ENCODE peak calls at places on chromosomes 3 and 15, in four cellular contexts. N is lower lobe of right lung, R is cardiac muscle cell, F is IMR-90. C is an unnamed sample.

GRCh38 chr3:120599211-120599610 is 3.1 kb downstream of the NDUFB4 start:
- DNase-seq in N (no peak), R (no peak), F (no peak), C (no peak)

GRCh38 chr3:37736632-37737031 is 125.0 kb upstream of the CTDSPL start:
- DNase-seq in N (no peak), R (no peak), F (no peak), C (no peak)

GRCh38 chr3:139944256-139944910 is 9.4 kb downstream of the CLSTN2 start:
- DNase-seq in N (no peak), R (no peak), F (no peak), C (peak; percentile 38)

GRCh38 chr3:190366145-190366544 is 21.8 kb upstream of the CLDN16 start:
- DNase-seq in N (no peak), R (no peak), F (no peak), C (no peak)

GRCh38 chr15:73683624-73684536 is at the start of gene CD276:
- DNase-seq in N (peak; percentile 90), R (peak; percentile 91), F (peak; percentile 64), C (peak; percentile 94)

GRCh38 chr3:141959531-141959920 is 83.1 kb downstream of the ATP1B3 start:
- DNase-seq in N (no peak), R (no peak), F (no peak), C (no peak)

GRCh38 chr3:118587037-118587741 is 447.5 kb downstream of the IGSF11 start:
- DNase-seq in N (no peak), R (peak; percentile 3), F (no peak), C (no peak)

GRCh38 chr3:138845771-138846173 is 11.0 kb upstream of the PIK3CB start:
- DNase-seq in N (no peak), R (no peak), F (no peak), C (no peak)

GRCh38 chr15:41546846-41547786 is 3.1 kb upstream of the RPAP1 start:
- DNase-seq in N (no peak), R (no peak), F (peak; percentile 59), C (no peak)

GRCh38 chr15:95405447-95405846 is 925.1 kb upstream of the NR2F2 start:
- DNase-seq in N (no peak), R (no peak), F (peak; percentile 62), C (no peak)

GRCh38 chr15:71543413-71543812 is 266.9 kb upstream of the NR2E3 start:
- DNase-seq in N (no peak), R (no peak), F (no peak), C (no peak)

GRCh38 chr3:62833538-62833937 is 41.7 kb downstream of the CADPS start:
- DNase-seq in N (no peak), R (peak; percentile 26), F (no peak), C (no peak)

GRCh38 chr3:29384640-29385039 is 103.8 kb downstream of the RBMS3 start:
- DNase-seq in N (no peak), R (peak; percentile 34), F (peak; percentile 65), C (no peak)

GRCh38 chr15:57322602-57323250 is 53.6 kb upstream of the CGNL1 start:
- DNase-seq in N (no peak), R (no peak), F (no peak), C (no peak)

GRCh38 chr3:142500211-142500610 is 52.4 kb upstream of the XRN1 start:
- DNase-seq in N (no peak), R (no peak), F (peak; percentile 16), C (no peak)

GRCh38 chr15:75174102-75174501 is 27.6 kb upstream of the C15orf39 start:
- DNase-seq in N (no peak), R (no peak), F (no peak), C (no peak)

GRCh38 chr3:30847589-30847988 is 46.9 kb downstream of the GADL1 start:
- DNase-seq in N (no peak), R (no peak), F (no peak), C (no peak)

GRCh38 chr3:111903067-111903511 is 44.0 kb downstream of the PHLDB2 start:
- DNase-seq in N (no peak), R (no peak), F (peak; percentile 84), C (no peak)

GRCh38 chr15:52730163-52730562 is 51.0 kb upstream of the ATOSA start:
- DNase-seq in N (no peak), R (no peak), F (peak; percentile 8), C (no peak)

GRCh38 chr3:16945330-16945729 is 60.6 kb downstream of the PLCL2 start:
- DNase-seq in N (no peak), R (no peak), F (peak; percentile 15), C (no peak)

GRCh38 chr3:43222594-43222993 is 63.7 kb upstream of the SNRK start:
- DNase-seq in N (no peak), R (no peak), F (no peak), C (no peak)

DNA sequence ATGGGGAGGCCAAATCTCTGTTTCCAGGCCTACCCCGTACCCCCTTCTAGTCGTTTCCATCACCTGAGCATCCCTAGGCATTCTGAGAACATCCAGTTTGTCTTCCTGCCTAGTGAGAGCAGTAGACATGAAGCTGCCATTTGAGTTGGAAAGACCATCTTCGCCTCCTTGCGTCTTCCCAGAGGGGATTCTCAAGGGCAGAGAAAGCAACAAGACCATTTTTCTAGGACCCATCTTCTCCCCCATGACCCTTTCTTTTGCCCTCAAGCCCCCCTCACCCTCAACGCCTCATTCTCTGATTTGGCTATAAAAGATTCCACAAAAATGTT is 148.7 kb upstream of the BHLHE40 start:
- DNase-seq in N (no peak), R (no peak), F (no peak), C (no peak)
- H3K4me3 ChIP-seq in N (no peak overlapping the region), R (no peak overlapping the region), F (no peak overlapping the region), C (no peak overlapping the region)

GRCh38 chr3:152301745-152302181 is 33.0 kb downstream of the MBNL1 start:
- DNase-seq in N (no peak), R (no peak), F (no peak), C (no peak)

GRCh38 chr3:152302521-152303021 is 33.8 kb downstream of the MBNL1 start:
- DNase-seq in N (peak; percentile 70), R (peak; percentile 65), F (peak; percentile 90), C (peak; percentile 83)

GRCh38 chr3:152305075-152305474 is 36.3 kb downstream of the MBNL1 start:
- DNase-seq in N (no peak), R (no peak), F (no peak), C (no peak)

GRCh38 chr3:152307829-152308474 is 39.2 kb downstream of the MBNL1 start:
- DNase-seq in N (no peak), R (no peak), F (peak; percentile 66), C (no peak)

GRCh38 chr3:152304160-152304559 is 35.4 kb downstream of the MBNL1 start:
- DNase-seq in N (no peak), R (no peak), F (no peak), C (no peak)
- H3K27ac ChIP-seq in N (no peak overlapping the region), R (no peak overlapping the region), F (no peak overlapping the region), C (no peak overlapping the region)

DNA sequence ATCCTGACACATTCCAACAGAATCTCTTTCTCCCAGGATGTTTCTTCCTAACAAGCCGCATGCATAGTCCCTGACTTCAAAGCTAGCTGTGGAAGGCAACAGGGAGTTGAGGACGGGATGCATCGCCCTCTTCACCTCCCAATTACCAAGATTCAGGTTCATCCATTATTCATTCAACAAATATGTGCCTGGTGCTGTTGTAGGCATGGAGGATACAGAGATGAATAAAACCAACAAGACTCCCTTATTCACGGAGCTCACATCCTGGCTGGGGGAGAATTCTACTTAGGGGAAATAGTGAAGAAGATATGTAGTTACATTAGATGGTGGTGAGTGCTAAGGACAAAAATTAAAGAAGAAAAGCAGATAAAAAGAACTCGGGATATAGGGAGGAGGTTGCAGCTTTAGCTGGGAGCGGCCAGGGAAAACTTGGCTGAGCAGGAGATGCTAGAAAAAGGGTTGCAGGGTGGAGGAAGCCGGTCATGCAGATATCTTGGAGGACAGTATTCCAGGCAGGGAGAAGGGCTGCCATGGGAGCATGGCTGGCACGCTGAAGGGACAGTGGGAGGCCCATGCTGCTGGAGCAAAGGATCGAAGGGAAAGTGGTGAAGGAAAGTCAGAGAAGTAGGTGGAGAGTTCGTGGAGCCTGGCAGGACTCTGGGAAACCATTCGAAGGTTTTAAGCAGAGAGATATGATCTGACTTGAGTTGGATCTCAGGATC is 5.0 kb downstream of the ITGB5 start:
- DNase-seq in N (no peak), R (no peak), F (no peak), C (peak; percentile 61)
- H3K4me1 ChIP-seq in N (peaks cover 41% of the 10 kb centered on the region), R (peaks cover 12% of the 10 kb centered on the region), F (peaks cover 25% of the 10 kb centered on the region), C (peaks cover 15% of the 10 kb centered on the region)

GRCh38 chr3:15632212-15632580 is 30.7 kb downstream of the BTD start:
- DNase-seq in N (no peak), R (no peak), F (no peak), C (no peak)

GRCh38 chr3:15631426-15632211 is 30.1 kb downstream of the BTD start:
- DNase-seq in N (no peak), R (no peak), F (peak; percentile 39), C (no peak)

GRCh38 chr3:15629860-15630597 is 28.5 kb downstream of the BTD start:
- DNase-seq in N (no peak), R (peak; percentile 76), F (peak; percentile 89), C (no peak)

GRCh38 chr3:15628967-15629366 is 27.4 kb downstream of the BTD start:
- DNase-seq in N (no peak), R (no peak), F (no peak), C (no peak)

DNA sequence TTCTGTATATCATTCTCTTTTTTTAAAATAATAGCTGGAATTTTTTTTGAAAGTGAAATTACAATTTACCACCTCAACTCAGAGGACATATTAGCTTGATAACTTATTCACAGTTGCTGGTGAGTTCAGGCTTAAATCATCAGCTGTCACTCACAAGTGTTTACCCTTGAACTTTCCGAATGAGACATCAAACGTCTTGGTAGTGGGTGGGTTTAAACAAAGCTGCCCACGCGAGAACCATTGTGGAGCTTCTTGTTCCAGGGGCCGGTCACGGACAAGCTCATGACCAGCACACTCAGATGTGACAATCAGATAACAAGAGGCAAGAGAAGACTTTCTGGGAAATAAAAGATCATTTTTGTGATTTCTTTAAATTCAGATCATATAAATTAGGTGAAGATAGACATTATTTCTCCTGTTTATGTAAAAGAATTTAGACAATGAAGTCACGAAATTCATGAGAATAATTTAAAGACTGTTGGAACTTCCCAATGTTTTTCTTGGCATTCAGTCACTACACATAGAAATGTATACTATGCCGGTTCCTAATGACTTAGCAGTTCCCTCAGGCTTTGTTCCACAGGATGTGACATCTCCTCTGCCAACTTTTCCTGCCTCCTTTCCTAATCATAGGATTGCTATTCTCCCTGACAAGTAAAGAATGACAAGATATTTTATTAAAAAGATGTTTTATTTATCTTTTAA is 29.3 kb downstream of the BTD start:
- DNase-seq in N (no peak), R (no peak), F (peak; percentile 87), C (no peak)
- H3K4me3 ChIP-seq in N (peak overlapping the region; percentile 32), R (no peak overlapping the region), F (peak overlapping the region; percentile 46), C (peak overlapping the region; percentile 36)

C was measured in right cardiac atrium.